ENCODE peak calls at places on chromosomes 16 and 17, in eight cellular contexts. One of them, this sample, is unnamed.
A peak's percentile ranks its signal among the peaks of the same experiment; 100 is the strongest.

GRCh38 chr16:35492225-35492624 is 2032.8 kb downstream of the TP53TG3F start:
- DNase-seq in GM06990: no peak
- DNase-seq in endothelial cell: no peak
- DNase-seq in astrocyte of the cerebellum: no peak
- DNase-seq in heart right ventricle: no peak
- DNase-seq in H1: no peak
- DNase-seq in AG10803: no peak
- DNase-seq in endothelial cell of umbilical vein: no peak
- DNase-seq in this sample: no peak

GRCh38 chr16:89691231-89691985 is 4.9 kb downstream of the CDK10 start:
- DNase-seq in GM06990: no peak
- DNase-seq in endothelial cell: no peak
- DNase-seq in astrocyte of the cerebellum: no peak
- DNase-seq in heart right ventricle: no peak
- DNase-seq in H1: no peak
- DNase-seq in AG10803: no peak
- DNase-seq in endothelial cell of umbilical vein: no peak
- DNase-seq in this sample: no peak

GRCh38 chr17:62792122-62792800 is 15.9 kb downstream of the MARCHF10 start:
- DNase-seq in GM06990: no peak
- DNase-seq in endothelial cell: no peak
- DNase-seq in astrocyte of the cerebellum: peak; percentile 79
- DNase-seq in heart right ventricle: no peak
- DNase-seq in H1: no peak
- DNase-seq in AG10803: peak; percentile 92
- DNase-seq in endothelial cell of umbilical vein: peak; percentile 44
- DNase-seq in this sample: no peak

GRCh38 chr16:60815865-60816264 is 1220.4 kb downstream of the CDH8 start:
- DNase-seq in GM06990: no peak
- DNase-seq in endothelial cell: no peak
- DNase-seq in astrocyte of the cerebellum: no peak
- DNase-seq in heart right ventricle: peak; percentile 4
- DNase-seq in H1: no peak
- DNase-seq in AG10803: peak; percentile 27
- DNase-seq in endothelial cell of umbilical vein: no peak
- DNase-seq in this sample: no peak

GRCh38 chr17:45160505-45161287 is 979 bp upstream of the HEXIM2 start:
- DNase-seq in GM06990: no peak
- DNase-seq in endothelial cell: peak; percentile 78
- DNase-seq in astrocyte of the cerebellum: no peak
- DNase-seq in heart right ventricle: peak; percentile 78
- DNase-seq in H1: peak; percentile 88
- DNase-seq in AG10803: peak; percentile 75
- DNase-seq in endothelial cell of umbilical vein: peak; percentile 80
- DNase-seq in this sample: no peak

GRCh38 chr17:78356163-78356713 is 3.6 kb downstream of the SOCS3 start:
- DNase-seq in GM06990: peak; percentile 82
- DNase-seq in endothelial cell: no peak
- DNase-seq in astrocyte of the cerebellum: no peak
- DNase-seq in heart right ventricle: no peak
- DNase-seq in H1: peak; percentile 74
- DNase-seq in AG10803: peak; percentile 81
- DNase-seq in endothelial cell of umbilical vein: no peak
- DNase-seq in this sample: peak; percentile 94

GRCh38 chr16:47461598-47462266 is 601 bp downstream of the PHKB start:
- DNase-seq in GM06990: peak; percentile 23
- DNase-seq in endothelial cell: peak; percentile 54
- DNase-seq in astrocyte of the cerebellum: no peak
- DNase-seq in heart right ventricle: peak; percentile 36
- DNase-seq in H1: no peak
- DNase-seq in AG10803: peak; percentile 50
- DNase-seq in endothelial cell of umbilical vein: peak; percentile 71
- DNase-seq in this sample: peak; percentile 48

GRCh38 chr16:81366316-81366932 is 51.7 kb downstream of the GAN start:
- DNase-seq in GM06990: no peak
- DNase-seq in endothelial cell: no peak
- DNase-seq in astrocyte of the cerebellum: peak; percentile 47
- DNase-seq in heart right ventricle: no peak
- DNase-seq in H1: no peak
- DNase-seq in AG10803: peak; percentile 47
- DNase-seq in endothelial cell of umbilical vein: peak; percentile 77
- DNase-seq in this sample: peak; percentile 53

GRCh38 chr17:17370711-17371110 is 67.5 kb downstream of the NT5M start:
- DNase-seq in GM06990: no peak
- DNase-seq in endothelial cell: no peak
- DNase-seq in astrocyte of the cerebellum: no peak
- DNase-seq in heart right ventricle: no peak
- DNase-seq in H1: no peak
- DNase-seq in AG10803: no peak
- DNase-seq in endothelial cell of umbilical vein: no peak
- DNase-seq in this sample: no peak

GRCh38 chr16:56910654-56911539 is 21.0 kb upstream of the HERPUD1 start:
- DNase-seq in GM06990: no peak
- DNase-seq in endothelial cell: no peak
- DNase-seq in astrocyte of the cerebellum: peak; percentile 60
- DNase-seq in heart right ventricle: peak; percentile 29
- DNase-seq in H1: no peak
- DNase-seq in AG10803: peak; percentile 98
- DNase-seq in endothelial cell of umbilical vein: no peak
- DNase-seq in this sample: no peak

GRCh38 chr16:70676571-70677498 is 9.0 kb downstream of the MTSS2 start:
- DNase-seq in GM06990: peak; percentile 1
- DNase-seq in endothelial cell: no peak
- DNase-seq in astrocyte of the cerebellum: no peak
- DNase-seq in heart right ventricle: no peak
- DNase-seq in H1: no peak
- DNase-seq in AG10803: peak; percentile 64
- DNase-seq in endothelial cell of umbilical vein: no peak
- DNase-seq in this sample: no peak

GRCh38 chr17:45394913-45395568 is 37.6 kb downstream of the ARHGAP27 start:
- DNase-seq in GM06990: no peak
- DNase-seq in endothelial cell: peak; percentile 82
- DNase-seq in astrocyte of the cerebellum: peak; percentile 74
- DNase-seq in heart right ventricle: peak; percentile 73
- DNase-seq in H1: peak; percentile 88
- DNase-seq in AG10803: peak; percentile 79
- DNase-seq in endothelial cell of umbilical vein: peak; percentile 78
- DNase-seq in this sample: peak; percentile 87

GRCh38 chr16:83955218-83956130 is 2.4 kb downstream of the OSGIN1 start:
- DNase-seq in GM06990: no peak
- DNase-seq in endothelial cell: no peak
- DNase-seq in astrocyte of the cerebellum: peak; percentile 41
- DNase-seq in heart right ventricle: peak; percentile 37
- DNase-seq in H1: no peak
- DNase-seq in AG10803: peak; percentile 60
- DNase-seq in endothelial cell of umbilical vein: peak; percentile 14
- DNase-seq in this sample: no peak

GRCh38 chr17:59361386-59361785 is 29.9 kb downstream of the YPEL2 start:
- DNase-seq in GM06990: no peak
- DNase-seq in endothelial cell: no peak
- DNase-seq in astrocyte of the cerebellum: no peak
- DNase-seq in heart right ventricle: no peak
- DNase-seq in H1: no peak
- DNase-seq in AG10803: peak; percentile 93
- DNase-seq in endothelial cell of umbilical vein: peak; percentile 31
- DNase-seq in this sample: no peak

GRCh38 chr17:51351890-51352289 is 91.5 kb downstream of the UTP18 start:
- DNase-seq in GM06990: no peak
- DNase-seq in endothelial cell: no peak
- DNase-seq in astrocyte of the cerebellum: peak; percentile 49
- DNase-seq in heart right ventricle: no peak
- DNase-seq in H1: no peak
- DNase-seq in AG10803: peak; percentile 52
- DNase-seq in endothelial cell of umbilical vein: no peak
- DNase-seq in this sample: no peak

GRCh38 chr16:81902025-81902424 is 109.2 kb downstream of the SDR42E1 start:
- DNase-seq in GM06990: no peak
- DNase-seq in endothelial cell: no peak
- DNase-seq in astrocyte of the cerebellum: no peak
- DNase-seq in heart right ventricle: no peak
- DNase-seq in H1: no peak
- DNase-seq in AG10803: no peak
- DNase-seq in endothelial cell of umbilical vein: peak; percentile 98
- DNase-seq in this sample: no peak

GRCh38 chr16:24858219-24859041 is 12.7 kb downstream of the SLC5A11 start:
- DNase-seq in GM06990: no peak
- DNase-seq in endothelial cell: peak; percentile 81
- DNase-seq in astrocyte of the cerebellum: peak; percentile 32
- DNase-seq in heart right ventricle: peak; percentile 46
- DNase-seq in H1: peak; percentile 85
- DNase-seq in AG10803: peak; percentile 37
- DNase-seq in endothelial cell of umbilical vein: peak; percentile 49
- DNase-seq in this sample: peak; percentile 61

GRCh38 chr16:67283039-67283825 is 3.9 kb downstream of the PLEKHG4 start:
- DNase-seq in GM06990: no peak
- DNase-seq in endothelial cell: no peak
- DNase-seq in astrocyte of the cerebellum: no peak
- DNase-seq in heart right ventricle: no peak
- DNase-seq in H1: no peak
- DNase-seq in AG10803: peak; percentile 24
- DNase-seq in endothelial cell of umbilical vein: no peak
- DNase-seq in this sample: no peak

GRCh38 chr16:28012031-28012445 is 51.5 kb downstream of the GSG1L start:
- DNase-seq in GM06990: no peak
- DNase-seq in endothelial cell: no peak
- DNase-seq in astrocyte of the cerebellum: no peak
- DNase-seq in heart right ventricle: no peak
- DNase-seq in H1: no peak
- DNase-seq in AG10803: no peak
- DNase-seq in endothelial cell of umbilical vein: no peak
- DNase-seq in this sample: no peak

GRCh38 chr16:2361129-2361528 is 20.6 kb upstream of the ABCA3 start:
- DNase-seq in GM06990: no peak
- DNase-seq in endothelial cell: no peak
- DNase-seq in astrocyte of the cerebellum: no peak
- DNase-seq in heart right ventricle: no peak
- DNase-seq in H1: no peak
- DNase-seq in AG10803: no peak
- DNase-seq in endothelial cell of umbilical vein: no peak
- DNase-seq in this sample: no peak

GRCh38 chr17:38959508-38959907 is 7.7 kb downstream of the FBXO47 start:
- DNase-seq in GM06990: no peak
- DNase-seq in endothelial cell: no peak
- DNase-seq in astrocyte of the cerebellum: no peak
- DNase-seq in heart right ventricle: no peak
- DNase-seq in H1: no peak
- DNase-seq in AG10803: no peak
- DNase-seq in endothelial cell of umbilical vein: no peak
- DNase-seq in this sample: no peak

GRCh38 chr16:71883193-71883848 is 661 bp downstream of the ZNF821 start:
- DNase-seq in GM06990: peak; percentile 42
- DNase-seq in endothelial cell: peak; percentile 47
- DNase-seq in astrocyte of the cerebellum: no peak
- DNase-seq in heart right ventricle: peak; percentile 46
- DNase-seq in H1: peak; percentile 86
- DNase-seq in AG10803: peak; percentile 8
- DNase-seq in endothelial cell of umbilical vein: peak; percentile 38
- DNase-seq in this sample: peak; percentile 80
- TF ChIP-seq CTCF in GM06990: peak; percentile 56
- TF ChIP-seq CTCF in endothelial cell: no peak
- TF ChIP-seq CTCF in astrocyte of the cerebellum: no peak
- TF ChIP-seq CTCF in heart right ventricle: no peak
- TF ChIP-seq CTCF in H1: peak; percentile 45
- TF ChIP-seq CTCF in AG10803: peak; percentile 37
- TF ChIP-seq CTCF in endothelial cell of umbilical vein: no peak
- TF ChIP-seq CTCF in this sample: peak; percentile 28

DNA sequence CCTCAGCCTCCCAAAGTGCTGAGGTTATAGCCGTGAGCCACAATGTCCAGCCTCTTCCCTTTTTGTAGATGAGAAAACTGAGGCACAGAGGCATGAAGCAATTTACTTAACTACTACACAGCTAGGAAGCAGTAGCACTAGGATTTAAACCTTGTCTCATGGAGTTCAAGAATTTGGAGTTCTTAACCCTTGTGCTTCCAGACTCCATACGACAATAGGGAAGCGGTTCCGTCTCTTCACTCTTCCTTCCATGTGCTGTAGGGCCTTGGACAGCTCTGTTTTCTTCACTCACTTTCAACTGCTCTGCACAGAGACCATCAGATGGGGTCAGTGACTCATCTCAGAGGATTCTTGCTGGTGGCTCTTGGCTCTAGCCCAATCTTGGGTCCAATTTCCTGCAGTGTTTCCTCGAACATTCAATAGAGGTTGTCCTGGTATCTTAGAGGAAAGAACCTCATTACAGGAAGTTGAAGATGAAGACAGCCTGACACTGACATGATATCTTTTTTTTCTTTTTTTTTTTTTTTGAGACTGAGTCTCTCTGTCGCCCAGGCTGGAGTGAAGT is 19.3 kb downstream of the ITGAL start:
- DNase-seq in GM06990: no peak
- DNase-seq in endothelial cell: no peak
- DNase-seq in astrocyte of the cerebellum: peak; percentile 41
- DNase-seq in heart right ventricle: peak; percentile 17
- DNase-seq in H1: no peak
- DNase-seq in AG10803: peak; percentile 77
- DNase-seq in endothelial cell of umbilical vein: peak; percentile 74
- DNase-seq in this sample: no peak
- TF ChIP-seq CTCF in GM06990: no peak
- TF ChIP-seq CTCF in endothelial cell: no peak
- TF ChIP-seq CTCF in astrocyte of the cerebellum: no peak
- TF ChIP-seq CTCF in heart right ventricle: no peak
- TF ChIP-seq CTCF in H1: no peak
- TF ChIP-seq CTCF in AG10803: no peak
- TF ChIP-seq CTCF in endothelial cell of umbilical vein: no peak
- TF ChIP-seq CTCF in this sample: no peak

GRCh38 chr17:14359251-14359939 is 58.5 kb downstream of the HS3ST3B1 start:
- DNase-seq in GM06990: peak; percentile 38
- DNase-seq in endothelial cell: no peak
- DNase-seq in astrocyte of the cerebellum: no peak
- DNase-seq in heart right ventricle: peak; percentile 5
- DNase-seq in H1: no peak
- DNase-seq in AG10803: no peak
- DNase-seq in endothelial cell of umbilical vein: no peak
- DNase-seq in this sample: peak; percentile 57
- TF ChIP-seq CTCF in GM06990: peak; percentile 28
- TF ChIP-seq CTCF in endothelial cell: no peak
- TF ChIP-seq CTCF in astrocyte of the cerebellum: no peak
- TF ChIP-seq CTCF in heart right ventricle: no peak
- TF ChIP-seq CTCF in H1: no peak
- TF ChIP-seq CTCF in AG10803: no peak
- TF ChIP-seq CTCF in endothelial cell of umbilical vein: no peak
- TF ChIP-seq CTCF in this sample: peak; percentile 38

GRCh38 chr17:41486809-41487530 is 2.7 kb downstream of the KRT36 start:
- DNase-seq in GM06990: peak; percentile 18
- DNase-seq in endothelial cell: peak; percentile 69
- DNase-seq in astrocyte of the cerebellum: no peak
- DNase-seq in heart right ventricle: no peak
- DNase-seq in H1: peak; percentile 97
- DNase-seq in AG10803: no peak
- DNase-seq in endothelial cell of umbilical vein: peak; percentile 28
- DNase-seq in this sample: peak; percentile 38
- TF ChIP-seq CTCF in GM06990: peak; percentile 72
- TF ChIP-seq CTCF in endothelial cell: peak; percentile 58
- TF ChIP-seq CTCF in astrocyte of the cerebellum: peak; percentile 28
- TF ChIP-seq CTCF in heart right ventricle: peak; percentile 60
- TF ChIP-seq CTCF in H1: peak; percentile 98
- TF ChIP-seq CTCF in AG10803: peak; percentile 32
- TF ChIP-seq CTCF in endothelial cell of umbilical vein: peak; percentile 80
- TF ChIP-seq CTCF in this sample: peak; percentile 64

GRCh38 chr16:11108466-11108805 is 147.6 kb downstream of the SOCS1 start:
- DNase-seq in GM06990: no peak
- DNase-seq in endothelial cell: no peak
- DNase-seq in astrocyte of the cerebellum: no peak
- DNase-seq in heart right ventricle: no peak
- DNase-seq in H1: no peak
- DNase-seq in AG10803: no peak
- DNase-seq in endothelial cell of umbilical vein: no peak
- DNase-seq in this sample: no peak
- TF ChIP-seq CTCF in GM06990: no peak
- TF ChIP-seq CTCF in endothelial cell: no peak
- TF ChIP-seq CTCF in astrocyte of the cerebellum: no peak
- TF ChIP-seq CTCF in heart right ventricle: no peak
- TF ChIP-seq CTCF in H1: no peak
- TF ChIP-seq CTCF in AG10803: no peak
- TF ChIP-seq CTCF in endothelial cell of umbilical vein: no peak
- TF ChIP-seq CTCF in this sample: no peak

This sample was measured in GM20000.